ENCODE peak calls at places on chromosomes 4 and X, in seven cellular contexts. U is K562, D is HCT116, A is HepG2, K is SK-N-SH, N is GM12878, E is H1. I is an unnamed sample.

GRCh38 chrX:119698835-119699234 is 5.9 kb upstream of the SEPTIN6 start:
- DNase-seq in E (no peak), D (peak; percentile 47), K (peak; percentile 63), U (peak; percentile 66), A (peak; percentile 41), N (no peak), I (peak; percentile 45)

GRCh38 chrX:49187028-49187394 is 838 bp upstream of the PRICKLE3 start:
- DNase-seq in D (no peak), N (no peak), U (no peak), A (no peak), E (peak; percentile 48), K (no peak), I (no peak)

GRCh38 chr4:112865443-112865842 is 184.0 kb upstream of the ANK2 start:
- DNase-seq in E (no peak), D (no peak), K (no peak), N (no peak), A (no peak), U (no peak), I (no peak)

GRCh38 chr4:681736-682451 is 7.1 kb downstream of the SLC49A3 start:
- DNase-seq in U (peak; percentile 79), D (no peak), N (no peak), E (peak; percentile 76), A (peak; percentile 62), K (peak; percentile 88), I (no peak)

GRCh38 chrX:16594490-16594889 is 55.5 kb upstream of the S100G start:
- DNase-seq in D (no peak), U (no peak), A (no peak), N (no peak), K (peak; percentile 49), E (no peak), I (no peak)

GRCh38 chr4:75542824-75543223 is 13.0 kb upstream of the ODAPH start:
- DNase-seq in E (no peak), D (no peak), A (no peak), N (no peak), U (no peak), K (no peak), I (no peak)

GRCh38 chr4:2745981-2746806 is 9.9 kb downstream of the TNIP2 start:
- DNase-seq in U (peak; percentile 59), A (no peak), E (no peak), D (no peak), K (no peak), N (peak; percentile 98), I (no peak)

GRCh38 chr4:145804134-145804533 is 124.2 kb downstream of the C4orf51 start:
- DNase-seq in U (no peak), E (no peak), D (no peak), K (no peak), N (no peak), A (peak; percentile 54), I (no peak)

GRCh38 chrX:21487832-21488231 is 113.6 kb downstream of the CNKSR2 start:
- DNase-seq in N (no peak), K (no peak), E (no peak), A (peak; percentile 3), D (no peak), U (no peak), I (peak; percentile 52)

GRCh38 chr4:52883707-52884669 is 21.9 kb downstream of the RASL11B start:
- DNase-seq in N (no peak), E (no peak), K (no peak), A (no peak), U (no peak), D (no peak), I (no peak)

GRCh38 chr4:181562399-181562798 is 680.8 kb upstream of the TENM3 start:
- DNase-seq in N (no peak), K (no peak), U (no peak), A (no peak), E (no peak), D (no peak), I (no peak)

GRCh38 chr4:118865091-118865708 is 23.5 kb upstream of the SYNPO2 start:
- DNase-seq in A (peak; percentile 56), E (no peak), U (peak; percentile 31), N (no peak), D (peak; percentile 64), K (peak; percentile 62), I (peak; percentile 46)

GRCh38 chr4:177855543-177856197 is 413.4 kb upstream of the AGA start:
- DNase-seq in E (no peak), D (no peak), N (no peak), A (no peak), K (no peak), U (no peak), I (no peak)

GRCh38 chr4:159689526-159689925 is 586.6 kb downstream of the RAPGEF2 start:
- DNase-seq in N (no peak), U (no peak), E (no peak), K (no peak), D (no peak), A (no peak), I (no peak)

GRCh38 chr4:109184421-109184956 is 118.0 kb downstream of the COL25A1 start:
- DNase-seq in N (no peak), K (no peak), U (no peak), D (no peak), A (no peak), E (no peak), I (no peak)

GRCh38 chr4:53633608-53634007 is 42.3 kb upstream of the LNX1 start:
- DNase-seq in K (no peak), A (no peak), D (no peak), E (no peak), N (no peak), U (no peak), I (no peak)

GRCh38 chrX:54089191-54089590 is 44.9 kb upstream of the PHF8 start:
- DNase-seq in U (no peak), E (no peak), D (no peak), N (no peak), K (no peak), A (no peak), I (no peak)

GRCh38 chr4:38174811-38175210 is 214.6 kb downstream of the PTTG2 start:
- DNase-seq in D (no peak), A (no peak), U (no peak), E (no peak), K (no peak), N (no peak), I (no peak)
- TF ChIP-seq JUND in D (no peak), A (no peak), U (no peak), E (no peak), K (no peak), N (no peak), I (no peak)

GRCh38 chrX:12471061-12471460 is 320.2 kb upstream of the PRPS2 start:
- DNase-seq in K (no peak), E (no peak), A (no peak), N (no peak), U (no peak), D (no peak), I (no peak)

GRCh38 chrX:12463873-12464272 is 325.6 kb downstream of the FRMPD4 start:
- DNase-seq in K (no peak), A (no peak), E (no peak), N (no peak), D (no peak), U (no peak), I (no peak)

DNA sequence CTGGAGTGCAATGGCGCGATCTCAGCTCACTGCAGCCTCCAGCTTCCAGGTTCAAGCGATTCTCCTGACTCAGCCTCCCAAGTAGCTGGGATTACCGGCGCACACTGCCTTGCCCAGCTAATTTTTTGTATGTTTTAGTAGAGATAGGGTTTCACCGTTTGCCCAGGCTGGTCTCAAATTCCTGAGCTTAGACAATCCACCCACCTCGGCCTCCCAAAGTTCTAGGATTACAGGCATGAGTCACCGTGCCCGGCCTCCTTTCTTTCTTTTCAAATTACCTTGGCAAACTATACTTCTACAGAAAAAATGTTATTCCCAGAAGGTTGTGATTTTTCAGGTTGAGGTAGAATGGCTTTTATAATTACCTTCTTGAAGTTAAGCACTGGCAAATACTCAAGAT is 321.9 kb upstream of the PRPS2 start:
- DNase-seq in D (no peak), N (no peak), U (no peak), E (no peak), A (no peak), K (no peak), I (no peak)
- TF ChIP-seq JUND in D (no peak), N (no peak), U (no peak), E (no peak), A (no peak), K (no peak), I (no peak)

DNA sequence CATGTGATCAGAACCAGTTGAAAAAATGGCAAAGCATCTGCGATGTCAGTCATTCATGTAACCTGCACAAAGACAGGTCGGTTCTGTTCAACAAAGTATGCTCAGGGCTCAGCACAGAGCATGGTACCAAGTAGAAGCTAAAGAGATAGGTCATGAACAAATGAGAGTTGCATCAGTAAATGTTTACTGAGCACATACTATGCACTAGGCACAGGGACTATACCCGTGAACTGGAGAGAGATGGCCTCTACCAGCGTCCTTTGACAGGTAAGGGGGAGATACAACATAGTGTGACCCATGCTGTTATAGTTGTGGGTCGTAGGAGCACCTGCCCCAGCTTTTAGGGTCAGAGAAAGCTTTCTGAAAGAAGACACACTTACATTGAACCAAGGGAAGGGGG is 46.7 kb downstream of the PHKA2 start:
- DNase-seq in U (no peak), K (no peak), N (no peak), A (no peak), E (no peak), D (no peak), I (no peak)
- TF ChIP-seq JUND in U (no peak), K (no peak), N (no peak), A (no peak), E (no peak), D (no peak), I (no peak)

GRCh38 chr4:7852568-7853185 is 87.0 kb downstream of the AFAP1 start:
- DNase-seq in A (no peak), D (no peak), K (no peak), N (no peak), U (no peak), E (no peak), I (no peak)

GRCh38 chr4:7854211-7854610 is 85.5 kb downstream of the AFAP1 start:
- DNase-seq in U (no peak), D (no peak), E (no peak), N (no peak), A (no peak), K (no peak), I (no peak)

GRCh38 chr4:7853271-7853670 is 86.4 kb downstream of the AFAP1 start:
- DNase-seq in D (no peak), K (no peak), E (no peak), N (no peak), A (no peak), U (no peak), I (no peak)

GRCh38 chr4:7855731-7856130 is 83.9 kb downstream of the AFAP1 start:
- DNase-seq in U (no peak), A (no peak), N (no peak), D (no peak), E (no peak), K (peak; percentile 64), I (no peak)

GRCh38 chr4:7854697-7855370 is 84.8 kb downstream of the AFAP1 start:
- DNase-seq in E (no peak), N (peak; percentile 23), A (no peak), D (no peak), U (no peak), K (no peak), I (no peak)
- TF ChIP-seq JUND in E (no peak), N (no peak), A (no peak), D (no peak), U (no peak), K (no peak), I (no peak)

GRCh38 chr4:40564815-40565505 is 64.7 kb downstream of the RBM47 start:
- DNase-seq in N (no peak), E (no peak), K (no peak), U (no peak), D (no peak), A (no peak), I (no peak)
- TF ChIP-seq JUND in N (no peak), E (no peak), K (no peak), U (no peak), D (no peak), A (no peak), I (no peak)

GRCh38 chr4:122854444-122854843 is 27.8 kb downstream of the FGF2 start:
- DNase-seq in N (no peak), U (no peak), D (no peak), A (no peak), E (no peak), K (no peak), I (no peak)
- TF ChIP-seq JUND in N (no peak), U (no peak), D (no peak), A (no peak), E (no peak), K (no peak), I (no peak)